ENCODE peak calls at places on chromosomes 12 and 14, in six cellular contexts. A is stimulated activated CD8-positive, alpha-beta memory T cell treated with anti-CD3 and anti-CD28 coated beads, Interleukin-4, amount 100 ng/mL, for 24 hours; T is effector memory CD8-positive, alpha-beta T cell; X is islet precursor cell; B is ascending aorta; V is SW480. U is an unnamed sample.

GRCh38 chr14:23610090-23610814 is 25.9 kb upstream of the DHRS2 start:
- DNase-seq in T (no peak), A (no peak), V (no peak), B (no peak), X (no peak), U (no peak)

GRCh38 chr12:110270125-110270962 is 10.7 kb upstream of the ATP2A2 start:
- DNase-seq in V (peak), A (no peak), B (no peak), X (peak), T (no peak), U (no peak)

GRCh38 chr12:75981773-75982564 is 49.6 kb downstream of the PHLDA1 start:
- DNase-seq in V (peak), A (no peak), T (no peak), B (no peak), X (no peak), U (no peak)

GRCh38 chr12:6827982-6828670 is at the start of gene P3H3:
- DNase-seq in V (peak), T (no peak), X (peak), B (no peak), A (no peak), U (peak)

GRCh38 chr14:70907172-70907995 is at the start of gene PCNX1:
- DNase-seq in B (peak), X (peak), A (peak), V (peak), T (peak), U (peak)

GRCh38 chr12:84986586-84986985 is 49.5 kb downstream of the TSPAN19 start:
- DNase-seq in X (no peak), V (no peak), B (no peak), A (no peak), T (no peak), U (no peak)

GRCh38 chr12:58443981-58444371 is 476.3 kb downstream of the LRIG3 start:
- DNase-seq in X (peak), A (no peak), T (no peak), B (no peak), V (no peak), U (no peak)

GRCh38 chr12:51320695-51321320 is 3.2 kb downstream of the BIN2 start:
- DNase-seq in X (peak), T (no peak), A (no peak), B (no peak), V (no peak), U (no peak)

GRCh38 chr12:58804749-58805148 is 115.6 kb downstream of the LRIG3 start:
- DNase-seq in T (no peak), X (no peak), B (no peak), V (no peak), A (no peak), U (no peak)

GRCh38 chr12:122865268-122866231 is 30.3 kb downstream of the HIP1R start:
- DNase-seq in X (peak), T (no peak), B (no peak), V (no peak), A (no peak), U (no peak)

GRCh38 chr14:38098074-38098846 is 109.4 kb upstream of the SSTR1 start:
- DNase-seq in V (no peak), A (no peak), X (no peak), B (no peak), T (no peak), U (peak)

GRCh38 chr12:53518381-53518780 is 11.1 kb upstream of the NPFF start:
- DNase-seq in X (no peak), B (no peak), T (no peak), A (no peak), V (no peak), U (no peak)

GRCh38 chr14:81464253-81465001 is 64.3 kb upstream of the STON2 start:
- DNase-seq in T (peak), V (peak), B (no peak), X (no peak), A (peak), U (peak)

GRCh38 chr14:95291859-95292542 is 27.7 kb downstream of the CLMN start:
- DNase-seq in B (no peak), T (no peak), V (no peak), X (peak), A (no peak), U (peak)

GRCh38 chr12:110355080-110355479 is 48.4 kb downstream of the ANAPC7 start:
- DNase-seq in T (no peak), X (peak), B (no peak), V (peak), A (no peak), U (no peak)

GRCh38 chr12:78209851-78210493 is 379.3 kb downstream of the NAV3 start:
- DNase-seq in V (no peak), T (no peak), B (no peak), X (no peak), A (no peak), U (no peak)

GRCh38 chr12:44347145-44347544 is 511.3 kb downstream of the TMEM117 start:
- DNase-seq in T (no peak), V (no peak), B (no peak), A (no peak), X (no peak), U (no peak)

GRCh38 chr14:105528859-105529505 is 2.6 kb downstream of the TMEM121 start:
- DNase-seq in A (no peak), B (no peak), T (no peak), X (no peak), V (no peak), U (no peak)

GRCh38 chr12:77795699-77796098 is 35.0 kb upstream of the NAV3 start:
- DNase-seq in B (no peak), T (no peak), X (no peak), A (no peak), V (no peak), U (no peak)

GRCh38 chr12:119594772-119595445 is 1.3 kb downstream of the TMEM233 start:
- DNase-seq in A (no peak), V (no peak), B (no peak), T (no peak), X (peak), U (no peak)

GRCh38 chr12:58206876-58207275 is 265.5 kb downstream of the ATP23 start:
- DNase-seq in T (no peak), V (no peak), A (no peak), X (no peak), B (no peak), U (no peak)

GRCh38 chr12:51951843-51952722 is 584 bp downstream of the ACVR1B start:
- DNase-seq in A (no peak), T (peak), V (no peak), B (no peak), X (peak), U (no peak)

GRCh38 chr14:92927396-92928257 is 4.7 kb downstream of the CHGA start:
- DNase-seq in B (no peak), X (no peak), A (no peak), V (no peak), T (no peak), U (no peak)

GRCh38 chr12:27602516-27602915 is 78.5 kb downstream of the PPFIBP1 start:
- DNase-seq in T (no peak), X (no peak), B (no peak), V (no peak), A (no peak), U (no peak)